ENCODE peak calls at places on chromosomes 11 and 22, in eight cellular contexts. One of them, this sample, is unnamed.

GRCh38 chr22:42932857-42933782 is 76.0 kb upstream of the ARFGAP3 start:
- DNase-seq in chondrocyte: no peak
- DNase-seq in activated T-cell treated with anti-CD3 and anti-CD28 coated beads, Interleukin-2, amount 50 U/mL, for 48 hours: peak; percentile 55
- DNase-seq in iPS DF 6.9: no peak
- DNase-seq in GM23338: no peak
- DNase-seq in heart right ventricle: no peak
- DNase-seq in stimulated activated CD8-positive, alpha-beta memory T cell treated with anti-CD3 and anti-CD28 coated beads, Interleukin-7, amount 100 ng/mL, for 24 hours: no peak
- DNase-seq in iPS-NIHi11: no peak
- DNase-seq in this sample: no peak

GRCh38 chr11:18394928-18395734 is 768 bp downstream of the LDHA start:
- DNase-seq in chondrocyte: peak; percentile 67
- DNase-seq in activated T-cell treated with anti-CD3 and anti-CD28 coated beads, Interleukin-2, amount 50 U/mL, for 48 hours: peak; percentile 52
- DNase-seq in iPS DF 6.9: no peak
- DNase-seq in GM23338: peak; percentile 40
- DNase-seq in heart right ventricle: no peak
- DNase-seq in stimulated activated CD8-positive, alpha-beta memory T cell treated with anti-CD3 and anti-CD28 coated beads, Interleukin-7, amount 100 ng/mL, for 24 hours: peak; percentile 17
- DNase-seq in iPS-NIHi11: no peak
- DNase-seq in this sample: peak; percentile 43

GRCh38 chr11:117064275-117064674 is 34.0 kb downstream of the SIK3 start:
- DNase-seq in chondrocyte: no peak
- DNase-seq in activated T-cell treated with anti-CD3 and anti-CD28 coated beads, Interleukin-2, amount 50 U/mL, for 48 hours: no peak
- DNase-seq in iPS DF 6.9: no peak
- DNase-seq in GM23338: no peak
- DNase-seq in heart right ventricle: no peak
- DNase-seq in stimulated activated CD8-positive, alpha-beta memory T cell treated with anti-CD3 and anti-CD28 coated beads, Interleukin-7, amount 100 ng/mL, for 24 hours: no peak
- DNase-seq in iPS-NIHi11: no peak
- DNase-seq in this sample: no peak

GRCh38 chr11:12547953-12548650 is 126.1 kb upstream of the TEAD1 start:
- DNase-seq in chondrocyte: no peak
- DNase-seq in activated T-cell treated with anti-CD3 and anti-CD28 coated beads, Interleukin-2, amount 50 U/mL, for 48 hours: no peak
- DNase-seq in iPS DF 6.9: no peak
- DNase-seq in GM23338: no peak
- DNase-seq in heart right ventricle: peak; percentile 29
- DNase-seq in stimulated activated CD8-positive, alpha-beta memory T cell treated with anti-CD3 and anti-CD28 coated beads, Interleukin-7, amount 100 ng/mL, for 24 hours: no peak
- DNase-seq in iPS-NIHi11: no peak
- DNase-seq in this sample: peak; percentile 45

GRCh38 chr22:32880906-32881596 is 79.5 kb downstream of the TIMP3 start:
- DNase-seq in chondrocyte: no peak
- DNase-seq in activated T-cell treated with anti-CD3 and anti-CD28 coated beads, Interleukin-2, amount 50 U/mL, for 48 hours: peak; percentile 24
- DNase-seq in iPS DF 6.9: no peak
- DNase-seq in GM23338: no peak
- DNase-seq in heart right ventricle: peak; percentile 90
- DNase-seq in stimulated activated CD8-positive, alpha-beta memory T cell treated with anti-CD3 and anti-CD28 coated beads, Interleukin-7, amount 100 ng/mL, for 24 hours: no peak
- DNase-seq in iPS-NIHi11: peak; percentile 24
- DNase-seq in this sample: peak; percentile 81

GRCh38 chr22:24968066-24968561 is 15.6 kb downstream of the KIAA1671 start:
- DNase-seq in chondrocyte: no peak
- DNase-seq in activated T-cell treated with anti-CD3 and anti-CD28 coated beads, Interleukin-2, amount 50 U/mL, for 48 hours: no peak
- DNase-seq in iPS DF 6.9: no peak
- DNase-seq in GM23338: peak; percentile 96
- DNase-seq in heart right ventricle: peak; percentile 29
- DNase-seq in stimulated activated CD8-positive, alpha-beta memory T cell treated with anti-CD3 and anti-CD28 coated beads, Interleukin-7, amount 100 ng/mL, for 24 hours: no peak
- DNase-seq in iPS-NIHi11: peak; percentile 52
- DNase-seq in this sample: peak; percentile 83

GRCh38 chr11:121810291-121810690 is 305.7 kb downstream of the BLID start:
- DNase-seq in chondrocyte: no peak
- DNase-seq in activated T-cell treated with anti-CD3 and anti-CD28 coated beads, Interleukin-2, amount 50 U/mL, for 48 hours: no peak
- DNase-seq in iPS DF 6.9: no peak
- DNase-seq in GM23338: no peak
- DNase-seq in heart right ventricle: no peak
- DNase-seq in stimulated activated CD8-positive, alpha-beta memory T cell treated with anti-CD3 and anti-CD28 coated beads, Interleukin-7, amount 100 ng/mL, for 24 hours: no peak
- DNase-seq in iPS-NIHi11: no peak
- DNase-seq in this sample: no peak

GRCh38 chr11:123407996-123408597 is 22.0 kb upstream of the GRAMD1B start:
- DNase-seq in chondrocyte: no peak
- DNase-seq in activated T-cell treated with anti-CD3 and anti-CD28 coated beads, Interleukin-2, amount 50 U/mL, for 48 hours: no peak
- DNase-seq in iPS DF 6.9: no peak
- DNase-seq in GM23338: no peak
- DNase-seq in heart right ventricle: no peak
- DNase-seq in stimulated activated CD8-positive, alpha-beta memory T cell treated with anti-CD3 and anti-CD28 coated beads, Interleukin-7, amount 100 ng/mL, for 24 hours: no peak
- DNase-seq in iPS-NIHi11: no peak
- DNase-seq in this sample: no peak

GRCh38 chr22:39254789-39255298 is 10.1 kb upstream of the PDGFB start:
- DNase-seq in chondrocyte: no peak
- DNase-seq in activated T-cell treated with anti-CD3 and anti-CD28 coated beads, Interleukin-2, amount 50 U/mL, for 48 hours: peak; percentile 62
- DNase-seq in iPS DF 6.9: no peak
- DNase-seq in GM23338: no peak
- DNase-seq in heart right ventricle: no peak
- DNase-seq in stimulated activated CD8-positive, alpha-beta memory T cell treated with anti-CD3 and anti-CD28 coated beads, Interleukin-7, amount 100 ng/mL, for 24 hours: no peak
- DNase-seq in iPS-NIHi11: peak; percentile 42
- DNase-seq in this sample: no peak

GRCh38 chr11:103927535-103927934 is 108.9 kb upstream of the DDI1 start:
- DNase-seq in chondrocyte: no peak
- DNase-seq in activated T-cell treated with anti-CD3 and anti-CD28 coated beads, Interleukin-2, amount 50 U/mL, for 48 hours: no peak
- DNase-seq in iPS DF 6.9: no peak
- DNase-seq in GM23338: peak; percentile 25
- DNase-seq in heart right ventricle: no peak
- DNase-seq in stimulated activated CD8-positive, alpha-beta memory T cell treated with anti-CD3 and anti-CD28 coated beads, Interleukin-7, amount 100 ng/mL, for 24 hours: no peak
- DNase-seq in iPS-NIHi11: no peak
- DNase-seq in this sample: no peak

GRCh38 chr11:108906826-108907225 is 242.0 kb downstream of the DDX10 start:
- DNase-seq in chondrocyte: no peak
- DNase-seq in activated T-cell treated with anti-CD3 and anti-CD28 coated beads, Interleukin-2, amount 50 U/mL, for 48 hours: no peak
- DNase-seq in iPS DF 6.9: no peak
- DNase-seq in GM23338: no peak
- DNase-seq in heart right ventricle: no peak
- DNase-seq in stimulated activated CD8-positive, alpha-beta memory T cell treated with anti-CD3 and anti-CD28 coated beads, Interleukin-7, amount 100 ng/mL, for 24 hours: no peak
- DNase-seq in iPS-NIHi11: no peak
- DNase-seq in this sample: no peak

GRCh38 chr22:25929479-25929878 is 187.5 kb downstream of the MYO18B start:
- DNase-seq in chondrocyte: no peak
- DNase-seq in activated T-cell treated with anti-CD3 and anti-CD28 coated beads, Interleukin-2, amount 50 U/mL, for 48 hours: no peak
- DNase-seq in iPS DF 6.9: no peak
- DNase-seq in GM23338: no peak
- DNase-seq in heart right ventricle: no peak
- DNase-seq in stimulated activated CD8-positive, alpha-beta memory T cell treated with anti-CD3 and anti-CD28 coated beads, Interleukin-7, amount 100 ng/mL, for 24 hours: no peak
- DNase-seq in iPS-NIHi11: no peak
- DNase-seq in this sample: no peak

GRCh38 chr22:26580240-26580962 is 9.5 kb downstream of the TPST2 start:
- DNase-seq in chondrocyte: no peak
- DNase-seq in activated T-cell treated with anti-CD3 and anti-CD28 coated beads, Interleukin-2, amount 50 U/mL, for 48 hours: no peak
- DNase-seq in iPS DF 6.9: no peak
- DNase-seq in GM23338: peak; percentile 66
- DNase-seq in heart right ventricle: no peak
- DNase-seq in stimulated activated CD8-positive, alpha-beta memory T cell treated with anti-CD3 and anti-CD28 coated beads, Interleukin-7, amount 100 ng/mL, for 24 hours: no peak
- DNase-seq in iPS-NIHi11: no peak
- DNase-seq in this sample: peak; percentile 56

GRCh38 chr11:8814209-8814922 is 96.6 kb upstream of the AKIP1 start:
- DNase-seq in chondrocyte: no peak
- DNase-seq in activated T-cell treated with anti-CD3 and anti-CD28 coated beads, Interleukin-2, amount 50 U/mL, for 48 hours: no peak
- DNase-seq in iPS DF 6.9: no peak
- DNase-seq in GM23338: no peak
- DNase-seq in heart right ventricle: no peak
- DNase-seq in stimulated activated CD8-positive, alpha-beta memory T cell treated with anti-CD3 and anti-CD28 coated beads, Interleukin-7, amount 100 ng/mL, for 24 hours: no peak
- DNase-seq in iPS-NIHi11: no peak
- DNase-seq in this sample: peak; percentile 53

GRCh38 chr11:26783997-26784396 is 62.1 kb upstream of the SLC5A12 start:
- DNase-seq in chondrocyte: no peak
- DNase-seq in activated T-cell treated with anti-CD3 and anti-CD28 coated beads, Interleukin-2, amount 50 U/mL, for 48 hours: no peak
- DNase-seq in iPS DF 6.9: no peak
- DNase-seq in GM23338: no peak
- DNase-seq in heart right ventricle: no peak
- DNase-seq in stimulated activated CD8-positive, alpha-beta memory T cell treated with anti-CD3 and anti-CD28 coated beads, Interleukin-7, amount 100 ng/mL, for 24 hours: no peak
- DNase-seq in iPS-NIHi11: no peak
- DNase-seq in this sample: no peak

GRCh38 chr22:44033689-44034088 is 9.6 kb downstream of the PARVB start:
- DNase-seq in chondrocyte: no peak
- DNase-seq in activated T-cell treated with anti-CD3 and anti-CD28 coated beads, Interleukin-2, amount 50 U/mL, for 48 hours: no peak
- DNase-seq in iPS DF 6.9: no peak
- DNase-seq in GM23338: peak; percentile 28
- DNase-seq in heart right ventricle: no peak
- DNase-seq in stimulated activated CD8-positive, alpha-beta memory T cell treated with anti-CD3 and anti-CD28 coated beads, Interleukin-7, amount 100 ng/mL, for 24 hours: no peak
- DNase-seq in iPS-NIHi11: no peak
- DNase-seq in this sample: peak; percentile 62

GRCh38 chr11:34600339-34601084 is 20.4 kb upstream of the EHF start:
- DNase-seq in chondrocyte: no peak
- DNase-seq in activated T-cell treated with anti-CD3 and anti-CD28 coated beads, Interleukin-2, amount 50 U/mL, for 48 hours: no peak
- DNase-seq in iPS DF 6.9: no peak
- DNase-seq in GM23338: no peak
- DNase-seq in heart right ventricle: peak; percentile 20
- DNase-seq in stimulated activated CD8-positive, alpha-beta memory T cell treated with anti-CD3 and anti-CD28 coated beads, Interleukin-7, amount 100 ng/mL, for 24 hours: no peak
- DNase-seq in iPS-NIHi11: no peak
- DNase-seq in this sample: no peak

GRCh38 chr22:25668437-25668836 is 73.6 kb upstream of the MYO18B start:
- DNase-seq in chondrocyte: no peak
- DNase-seq in activated T-cell treated with anti-CD3 and anti-CD28 coated beads, Interleukin-2, amount 50 U/mL, for 48 hours: no peak
- DNase-seq in iPS DF 6.9: no peak
- DNase-seq in GM23338: no peak
- DNase-seq in heart right ventricle: no peak
- DNase-seq in stimulated activated CD8-positive, alpha-beta memory T cell treated with anti-CD3 and anti-CD28 coated beads, Interleukin-7, amount 100 ng/mL, for 24 hours: no peak
- DNase-seq in iPS-NIHi11: no peak
- DNase-seq in this sample: no peak

GRCh38 chr22:25759825-25760231 is 17.8 kb downstream of the MYO18B start:
- DNase-seq in chondrocyte: no peak
- DNase-seq in activated T-cell treated with anti-CD3 and anti-CD28 coated beads, Interleukin-2, amount 50 U/mL, for 48 hours: no peak
- DNase-seq in iPS DF 6.9: no peak
- DNase-seq in GM23338: no peak
- DNase-seq in heart right ventricle: no peak
- DNase-seq in stimulated activated CD8-positive, alpha-beta memory T cell treated with anti-CD3 and anti-CD28 coated beads, Interleukin-7, amount 100 ng/mL, for 24 hours: no peak
- DNase-seq in iPS-NIHi11: no peak
- DNase-seq in this sample: no peak

GRCh38 chr22:32327066-32327465 is 30.6 kb upstream of the RFPL3 start:
- DNase-seq in chondrocyte: no peak
- DNase-seq in activated T-cell treated with anti-CD3 and anti-CD28 coated beads, Interleukin-2, amount 50 U/mL, for 48 hours: no peak
- DNase-seq in iPS DF 6.9: no peak
- DNase-seq in GM23338: no peak
- DNase-seq in heart right ventricle: no peak
- DNase-seq in stimulated activated CD8-positive, alpha-beta memory T cell treated with anti-CD3 and anti-CD28 coated beads, Interleukin-7, amount 100 ng/mL, for 24 hours: no peak
- DNase-seq in iPS-NIHi11: no peak
- DNase-seq in this sample: no peak

GRCh38 chr11:16194566-16194965 is 161.8 kb downstream of the SOX6 start:
- DNase-seq in chondrocyte: no peak
- DNase-seq in activated T-cell treated with anti-CD3 and anti-CD28 coated beads, Interleukin-2, amount 50 U/mL, for 48 hours: no peak
- DNase-seq in iPS DF 6.9: no peak
- DNase-seq in GM23338: peak; percentile 48
- DNase-seq in heart right ventricle: no peak
- DNase-seq in stimulated activated CD8-positive, alpha-beta memory T cell treated with anti-CD3 and anti-CD28 coated beads, Interleukin-7, amount 100 ng/mL, for 24 hours: no peak
- DNase-seq in iPS-NIHi11: peak; percentile 31
- DNase-seq in this sample: no peak

GRCh38 chr22:48851933-48852549 is 975.6 kb downstream of the BRD1 start:
- DNase-seq in chondrocyte: peak; percentile 75
- DNase-seq in activated T-cell treated with anti-CD3 and anti-CD28 coated beads, Interleukin-2, amount 50 U/mL, for 48 hours: no peak
- DNase-seq in iPS DF 6.9: no peak
- DNase-seq in GM23338: no peak
- DNase-seq in heart right ventricle: no peak
- DNase-seq in stimulated activated CD8-positive, alpha-beta memory T cell treated with anti-CD3 and anti-CD28 coated beads, Interleukin-7, amount 100 ng/mL, for 24 hours: no peak
- DNase-seq in iPS-NIHi11: no peak
- DNase-seq in this sample: no peak

GRCh38 chr11:133896028-133896427 is 50.7 kb upstream of the SPATA19 start:
- DNase-seq in chondrocyte: no peak
- DNase-seq in activated T-cell treated with anti-CD3 and anti-CD28 coated beads, Interleukin-2, amount 50 U/mL, for 48 hours: no peak
- DNase-seq in iPS DF 6.9: no peak
- DNase-seq in GM23338: no peak
- DNase-seq in heart right ventricle: no peak
- DNase-seq in stimulated activated CD8-positive, alpha-beta memory T cell treated with anti-CD3 and anti-CD28 coated beads, Interleukin-7, amount 100 ng/mL, for 24 hours: no peak
- DNase-seq in iPS-NIHi11: no peak
- DNase-seq in this sample: no peak

GRCh38 chr22:21661991-21662390 is 3.8 kb upstream of the PPIL2 start:
- DNase-seq in chondrocyte: no peak
- DNase-seq in activated T-cell treated with anti-CD3 and anti-CD28 coated beads, Interleukin-2, amount 50 U/mL, for 48 hours: no peak
- DNase-seq in iPS DF 6.9: no peak
- DNase-seq in GM23338: no peak
- DNase-seq in heart right ventricle: no peak
- DNase-seq in stimulated activated CD8-positive, alpha-beta memory T cell treated with anti-CD3 and anti-CD28 coated beads, Interleukin-7, amount 100 ng/mL, for 24 hours: no peak
- DNase-seq in iPS-NIHi11: no peak
- DNase-seq in this sample: no peak

GRCh38 chr11:113690619-113691569 is 15.2 kb downstream of the TMPRSS5 start:
- DNase-seq in chondrocyte: no peak
- DNase-seq in activated T-cell treated with anti-CD3 and anti-CD28 coated beads, Interleukin-2, amount 50 U/mL, for 48 hours: peak; percentile 34
- DNase-seq in iPS DF 6.9: peak; percentile 37
- DNase-seq in GM23338: peak; percentile 83
- DNase-seq in heart right ventricle: no peak
- DNase-seq in stimulated activated CD8-positive, alpha-beta memory T cell treated with anti-CD3 and anti-CD28 coated beads, Interleukin-7, amount 100 ng/mL, for 24 hours: no peak
- DNase-seq in iPS-NIHi11: peak; percentile 81
- DNase-seq in this sample: peak; percentile 79

GRCh38 chr11:101914349-101914736 is 467 bp upstream of the CEP126 start:
- DNase-seq in chondrocyte: no peak
- DNase-seq in activated T-cell treated with anti-CD3 and anti-CD28 coated beads, Interleukin-2, amount 50 U/mL, for 48 hours: no peak
- DNase-seq in iPS DF 6.9: no peak
- DNase-seq in GM23338: no peak
- DNase-seq in heart right ventricle: no peak
- DNase-seq in stimulated activated CD8-positive, alpha-beta memory T cell treated with anti-CD3 and anti-CD28 coated beads, Interleukin-7, amount 100 ng/mL, for 24 hours: no peak
- DNase-seq in iPS-NIHi11: no peak
- DNase-seq in this sample: no peak

GRCh38 chr11:1305558-1306056 is 3.8 kb downstream of the TOLLIP start:
- DNase-seq in chondrocyte: no peak
- DNase-seq in activated T-cell treated with anti-CD3 and anti-CD28 coated beads, Interleukin-2, amount 50 U/mL, for 48 hours: peak; percentile 9
- DNase-seq in iPS DF 6.9: no peak
- DNase-seq in GM23338: no peak
- DNase-seq in heart right ventricle: no peak
- DNase-seq in stimulated activated CD8-positive, alpha-beta memory T cell treated with anti-CD3 and anti-CD28 coated beads, Interleukin-7, amount 100 ng/mL, for 24 hours: no peak
- DNase-seq in iPS-NIHi11: no peak
- DNase-seq in this sample: no peak

GRCh38 chr11:17573526-17573925 is 26.5 kb downstream of the OTOG start:
- DNase-seq in chondrocyte: no peak
- DNase-seq in activated T-cell treated with anti-CD3 and anti-CD28 coated beads, Interleukin-2, amount 50 U/mL, for 48 hours: no peak
- DNase-seq in iPS DF 6.9: no peak
- DNase-seq in GM23338: no peak
- DNase-seq in heart right ventricle: no peak
- DNase-seq in stimulated activated CD8-positive, alpha-beta memory T cell treated with anti-CD3 and anti-CD28 coated beads, Interleukin-7, amount 100 ng/mL, for 24 hours: no peak
- DNase-seq in iPS-NIHi11: no peak
- DNase-seq in this sample: no peak

GRCh38 chr11:86955674-86956522 is 703 bp upstream of the FZD4 start:
- DNase-seq in chondrocyte: no peak
- DNase-seq in activated T-cell treated with anti-CD3 and anti-CD28 coated beads, Interleukin-2, amount 50 U/mL, for 48 hours: no peak
- DNase-seq in iPS DF 6.9: no peak
- DNase-seq in GM23338: peak; percentile 89
- DNase-seq in heart right ventricle: peak; percentile 89
- DNase-seq in stimulated activated CD8-positive, alpha-beta memory T cell treated with anti-CD3 and anti-CD28 coated beads, Interleukin-7, amount 100 ng/mL, for 24 hours: no peak
- DNase-seq in iPS-NIHi11: peak; percentile 94
- DNase-seq in this sample: peak; percentile 92

This sample was measured in ELF-1.